ENCODE peak calls at places on chromosomes 4 and X, in eight cellular contexts. N is memory B cell; T is activated naive CD4-positive, alpha-beta T cell treated with anti-CD3 and anti-CD28 coated beads for 36 hours; X is iris pigment epithelial cell; J is activated CD4-positive, alpha-beta T cell treated with anti-CD3 and anti-CD28 coated beads, Interleukin-2, amount 50 U/mL, for 1 hour; S is CD4-positive, CD25-positive, alpha-beta regulatory T cell; M is NCI-H1436 treated with DMSO at 0.1 percent for 48 hours; O is caudate nucleus. U is an unnamed sample.

GRCh38 chr4:82988323-82988832 is 22.2 kb downstream of the LIN54 start:
- DNase-seq in N (no peak), T (no peak), X (peak; percentile 89), J (no peak), S (no peak), M (no peak), O (no peak), U (peak; percentile 59)

GRCh38 chr4:98688416-98689290 is 30.2 kb upstream of the TSPAN5 start:
- DNase-seq in N (no peak), T (peak; percentile 53), X (peak; percentile 78), J (no peak), S (peak; percentile 69), M (no peak), O (no peak), U (no peak)

GRCh38 chrX:31443654-31444053 is 371.8 kb upstream of the FTHL17 start:
- DNase-seq in N (no peak), T (no peak), X (no peak), J (no peak), S (no peak), M (no peak), O (no peak), U (no peak)

GRCh38 chr4:165009493-165010227 is 22.1 kb upstream of the TRIM60 start:
- DNase-seq in N (no peak), T (peak; percentile 34), X (no peak), J (no peak), S (no peak), M (no peak), O (no peak), U (no peak)

GRCh38 chr4:184801781-184802180 is 24.0 kb downstream of the ACSL1 start:
- DNase-seq in N (no peak), T (no peak), X (peak; percentile 62), J (no peak), S (no peak), M (no peak), O (no peak), U (no peak)

GRCh38 chr4:176030391-176030790 is 35.2 kb upstream of the WDR17 start:
- DNase-seq in N (no peak), T (no peak), X (no peak), J (no peak), S (no peak), M (no peak), O (no peak), U (no peak)

GRCh38 chrX:105150557-105150956 is 69.9 kb downstream of the TEX13A start:
- DNase-seq in N (no peak), T (no peak), X (no peak), J (no peak), S (no peak), M (no peak), O (no peak), U (no peak)

GRCh38 chrX:1223253-1223621 is 10.8 kb upstream of the CRLF2 start:
- DNase-seq in N (no peak), T (no peak), X (no peak), J (no peak), S (no peak), M (no peak), O (no peak), U (no peak)

GRCh38 chr4:8325284-8325973 is 55.9 kb downstream of the HTRA3 start:
- DNase-seq in N (no peak), T (no peak), X (no peak), J (no peak), S (no peak), M (no peak), O (no peak), U (no peak)

GRCh38 chrX:16628954-16629595 is 20.9 kb upstream of the S100G start:
- DNase-seq in N (no peak), T (no peak), X (no peak), J (no peak), S (no peak), M (no peak), O (no peak), U (no peak)

GRCh38 chr4:74362347-74362746 is 2.6 kb upstream of the EREG start:
- DNase-seq in N (no peak), T (no peak), X (no peak), J (no peak), S (no peak), M (no peak), O (no peak), U (no peak)

GRCh38 chr4:110953191-110953590 is 330.3 kb upstream of the PITX2 start:
- DNase-seq in N (no peak), T (no peak), X (no peak), J (no peak), S (no peak), M (no peak), O (no peak), U (no peak)

GRCh38 chrX:150966235-150966634 is 16.9 kb upstream of the HMGB3 start:
- DNase-seq in N (no peak), T (no peak), X (no peak), J (no peak), S (no peak), M (no peak), O (no peak), U (no peak)

GRCh38 chr4:6453688-6453990 is 18.8 kb downstream of the PPP2R2C start:
- DNase-seq in N (no peak), T (no peak), X (no peak), J (no peak), S (no peak), M (no peak), O (no peak), U (no peak)

GRCh38 chrX:56764975-56765791 is 36.1 kb downstream of the NBDY start:
- DNase-seq in N (peak; percentile 9), T (peak; percentile 46), X (no peak), J (no peak), S (peak; percentile 49), M (no peak), O (no peak), U (no peak)

U was measured in SJCRH30.